ENCODE peak calls at places on chromosomes 7 and 10, in four cellular contexts. One of them, this sample, is unnamed.

GRCh38 chr7:7789551-7789988 is 71.2 kb upstream of the RPA3 start:
- DNase-seq in spleen: no peak
- DNase-seq in HL-60: no peak
- DNase-seq in GM23338: no peak
- DNase-seq in this sample: no peak

GRCh38 chr10:96758423-96758822 is 38.1 kb upstream of the PIK3AP1 start:
- DNase-seq in HL-60: no peak
- DNase-seq in spleen: no peak
- DNase-seq in GM23338: no peak
- DNase-seq in this sample: no peak

GRCh38 chr7:77811895-77812685 is 13.5 kb downstream of the PHTF2 start:
- DNase-seq in spleen: no peak
- DNase-seq in GM23338: no peak
- DNase-seq in HL-60: no peak
- DNase-seq in this sample: no peak

GRCh38 chr7:5831196-5831595 is 49.4 kb upstream of the OCM start:
- DNase-seq in HL-60: no peak
- DNase-seq in GM23338: peak; percentile 57
- DNase-seq in spleen: no peak
- DNase-seq in this sample: no peak

GRCh38 chr10:60281792-60282353 is 107.8 kb downstream of the ANK3 start:
- DNase-seq in GM23338: no peak
- DNase-seq in spleen: no peak
- DNase-seq in HL-60: no peak
- DNase-seq in this sample: no peak

GRCh38 chr7:134866581-134866980 is 87.1 kb downstream of the CALD1 start:
- DNase-seq in HL-60: no peak
- DNase-seq in spleen: no peak
- DNase-seq in GM23338: peak; percentile 32
- DNase-seq in this sample: no peak

GRCh38 chr7:35571596-35572240 is 123.2 kb downstream of the HERPUD2 start:
- DNase-seq in HL-60: no peak
- DNase-seq in spleen: no peak
- DNase-seq in GM23338: no peak
- DNase-seq in this sample: no peak

GRCh38 chr7:91800389-91800788 is 80.1 kb downstream of the MTERF1 start:
- DNase-seq in spleen: no peak
- DNase-seq in HL-60: no peak
- DNase-seq in GM23338: no peak
- DNase-seq in this sample: no peak

GRCh38 chr7:139297795-139298194 is 43.3 kb upstream of the FMC1 start:
- DNase-seq in spleen: no peak
- DNase-seq in HL-60: no peak
- DNase-seq in GM23338: no peak
- DNase-seq in this sample: no peak

GRCh38 chr7:32958046-32959025 is 1.1 kb downstream of the FKBP9 start:
- DNase-seq in HL-60: no peak
- DNase-seq in spleen: no peak
- DNase-seq in GM23338: peak; percentile 46
- DNase-seq in this sample: peak; percentile 54

GRCh38 chr7:74058486-74058885 is 25.1 kb upstream of the LIMK1 start:
- DNase-seq in GM23338: no peak
- DNase-seq in spleen: peak; percentile 32
- DNase-seq in HL-60: no peak
- DNase-seq in this sample: no peak

GRCh38 chr7:6260291-6261183 is 11.9 kb downstream of the CYTH3 start:
- DNase-seq in GM23338: no peak
- DNase-seq in HL-60: no peak
- DNase-seq in spleen: no peak
- DNase-seq in this sample: no peak

GRCh38 chr10:44310762-44311562 is 73.9 kb downstream of the CXCL12 start:
- DNase-seq in spleen: peak; percentile 91
- DNase-seq in GM23338: peak; percentile 89
- DNase-seq in HL-60: peak; percentile 16
- DNase-seq in this sample: peak; percentile 85
- H3K4me3 ChIP-seq in spleen: no peak overlapping the region
- H3K4me3 ChIP-seq in GM23338: peak overlapping the region; percentile 51
- H3K4me3 ChIP-seq in HL-60: no peak overlapping the region
- H3K4me3 ChIP-seq in this sample: peak overlapping the region; percentile 30

GRCh38 chr7:2657920-2658671 is 26.3 kb downstream of the TTYH3 start:
- DNase-seq in spleen: no peak
- DNase-seq in HL-60: no peak
- DNase-seq in GM23338: no peak
- DNase-seq in this sample: no peak
- TF ChIP-seq POLR2AphosphoS5 in spleen: no peak
- TF ChIP-seq POLR2AphosphoS5 in HL-60: no peak
- TF ChIP-seq POLR2AphosphoS5 in GM23338: no peak
- TF ChIP-seq POLR2AphosphoS5 in this sample: no peak

DNA sequence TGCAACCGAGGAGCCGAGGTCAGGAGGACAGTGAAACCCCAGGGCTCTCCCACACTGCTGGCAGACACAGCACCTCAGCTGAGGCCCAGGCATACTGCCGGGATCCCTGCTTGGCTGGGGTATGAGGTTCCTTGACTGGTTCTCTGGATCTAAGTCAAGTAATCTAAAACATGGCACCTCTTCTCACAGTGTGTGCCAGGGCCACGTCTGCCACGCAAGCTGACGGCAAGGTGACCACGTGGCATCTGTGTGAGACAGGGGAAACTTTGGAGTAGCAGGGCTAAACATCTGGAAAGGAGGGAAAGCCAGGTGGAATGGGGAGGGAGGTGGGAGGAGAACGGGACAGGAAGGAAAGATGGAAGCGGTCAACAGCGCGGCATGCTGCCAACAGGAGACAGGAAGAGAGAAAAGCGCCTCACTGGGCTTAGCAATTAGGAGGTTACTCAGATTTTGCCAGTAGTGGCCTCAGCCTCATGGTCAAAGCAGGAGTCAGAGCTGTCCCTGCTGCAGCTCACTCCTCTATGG is 103.7 kb downstream of the CXCL12 start:
- DNase-seq in GM23338: no peak
- DNase-seq in spleen: no peak
- DNase-seq in HL-60: no peak
- DNase-seq in this sample: no peak
- H3K4me3 ChIP-seq in GM23338: no peak overlapping the region
- H3K4me3 ChIP-seq in spleen: no peak overlapping the region
- H3K4me3 ChIP-seq in HL-60: no peak overlapping the region
- H3K4me3 ChIP-seq in this sample: no peak overlapping the region

GRCh38 chr7:100562195-100563099 is 11.3 kb downstream of the SAP25 start:
- DNase-seq in GM23338: no peak
- DNase-seq in spleen: no peak
- DNase-seq in HL-60: no peak
- DNase-seq in this sample: no peak
- TF ChIP-seq POLR2AphosphoS5 in GM23338: no peak
- TF ChIP-seq POLR2AphosphoS5 in spleen: no peak
- TF ChIP-seq POLR2AphosphoS5 in HL-60: no peak
- TF ChIP-seq POLR2AphosphoS5 in this sample: no peak

DNA sequence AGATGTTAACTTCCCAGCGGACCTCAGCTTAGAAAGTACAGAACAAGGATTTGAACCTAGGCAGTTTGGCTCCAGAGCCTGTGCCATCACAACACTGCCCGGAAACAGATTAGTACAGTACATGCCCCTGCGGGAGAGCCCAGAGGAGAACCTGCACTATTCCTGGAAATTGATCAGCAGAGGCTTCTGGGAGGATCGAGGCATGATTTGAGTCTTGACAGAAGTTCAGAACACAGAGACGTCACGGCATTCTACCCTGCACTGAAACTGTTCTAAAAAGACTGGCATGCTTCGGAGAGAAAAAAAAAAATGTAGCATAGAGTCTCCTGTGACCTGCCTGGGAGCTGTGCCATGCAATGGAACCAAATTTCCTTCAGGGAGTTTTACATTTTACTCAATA is 9.2 kb upstream of the IL6 start:
- DNase-seq in HL-60: no peak
- DNase-seq in GM23338: no peak
- DNase-seq in spleen: no peak
- DNase-seq in this sample: no peak
- H3K4me3 ChIP-seq in HL-60: no peak overlapping the region
- H3K4me3 ChIP-seq in GM23338: no peak overlapping the region
- H3K4me3 ChIP-seq in spleen: no peak overlapping the region
- H3K4me3 ChIP-seq in this sample: no peak overlapping the region

GRCh38 chr7:30254248-30254647 is 30.1 kb upstream of the ZNRF2 start:
- DNase-seq in spleen: no peak
- DNase-seq in HL-60: no peak
- DNase-seq in GM23338: no peak
- DNase-seq in this sample: no peak

GRCh38 chr7:30256459-30256858 is 27.9 kb upstream of the ZNRF2 start:
- DNase-seq in spleen: no peak
- DNase-seq in GM23338: no peak
- DNase-seq in HL-60: no peak
- DNase-seq in this sample: no peak

GRCh38 chr7:30254717-30255095 is 29.7 kb upstream of the ZNRF2 start:
- DNase-seq in HL-60: no peak
- DNase-seq in spleen: no peak
- DNase-seq in GM23338: no peak
- DNase-seq in this sample: no peak

GRCh38 chr7:30253796-30254165 is 30.6 kb upstream of the ZNRF2 start:
- DNase-seq in spleen: no peak
- DNase-seq in HL-60: no peak
- DNase-seq in GM23338: no peak
- DNase-seq in this sample: no peak

DNA sequence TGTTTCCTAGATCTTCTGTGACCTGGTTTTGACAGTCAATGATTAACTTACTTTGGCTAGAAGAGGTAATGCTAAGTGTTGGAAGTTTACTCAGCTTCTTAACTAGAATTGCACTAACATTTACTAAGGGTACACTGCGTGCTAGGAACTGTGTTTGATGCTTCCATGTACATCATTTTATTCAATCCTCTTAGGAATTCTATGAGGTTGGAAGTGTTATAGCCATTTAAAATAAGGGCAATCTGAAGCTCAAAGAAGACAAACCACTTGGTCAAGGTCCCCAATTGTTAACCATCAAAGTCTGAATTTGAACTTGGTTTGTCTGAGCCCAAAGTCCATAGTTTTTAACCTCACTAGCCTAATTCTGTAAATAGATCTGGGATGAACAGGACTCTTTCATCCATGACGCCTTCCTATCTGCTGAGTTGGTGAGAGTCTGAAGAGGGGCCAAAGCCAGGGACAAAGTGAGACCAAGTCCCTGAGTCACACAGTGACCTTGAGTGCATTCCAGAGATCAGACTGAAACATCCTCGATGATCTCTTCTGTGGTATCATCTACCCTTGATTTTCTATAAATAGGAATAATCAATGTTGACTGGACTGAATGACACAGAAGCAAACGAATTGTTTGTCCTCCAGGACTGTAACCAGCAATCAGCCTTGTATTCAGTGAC is 29.2 kb upstream of the ZNRF2 start:
- DNase-seq in spleen: no peak
- DNase-seq in GM23338: no peak
- DNase-seq in HL-60: no peak
- DNase-seq in this sample: no peak
- TF ChIP-seq POLR2AphosphoS5 in spleen: no peak
- TF ChIP-seq POLR2AphosphoS5 in GM23338: no peak
- TF ChIP-seq POLR2AphosphoS5 in HL-60: no peak
- TF ChIP-seq POLR2AphosphoS5 in this sample: no peak

GRCh38 chr7:155340071-155340531 is 42.4 kb downstream of the INSIG1 start:
- DNase-seq in GM23338: no peak
- DNase-seq in HL-60: no peak
- DNase-seq in spleen: peak; percentile 61
- DNase-seq in this sample: no peak
- H3K4me3 ChIP-seq in GM23338: no peak overlapping the region
- H3K4me3 ChIP-seq in HL-60: no peak overlapping the region
- H3K4me3 ChIP-seq in spleen: no peak overlapping the region
- H3K4me3 ChIP-seq in this sample: no peak overlapping the region

This sample was measured in stomach.